ENCODE peak calls at places on chromosomes 5 and 9, in four cellular contexts. E, R, N and P are unnamed samples.

GRCh38 chr5:53543401-53543800 is 17.0 kb upstream of the NDUFS4 start:
- DNase-seq in E (peak; percentile 25), N (peak; percentile 69), R (no peak), P (no peak)

GRCh38 chr9:71819115-71819739 is 50.9 kb upstream of the CEMIP2 start:
- DNase-seq in R (no peak), E (peak; percentile 19), N (peak; percentile 50), P (no peak)

GRCh38 chr9:97990259-97990658 is 7.1 kb downstream of the ANP32B start:
- DNase-seq in E (peak; percentile 28), N (peak; percentile 67), R (no peak), P (no peak)

GRCh38 chr9:75953218-75953617 is 62.7 kb downstream of the PCSK5 start:
- DNase-seq in R (no peak), N (peak; percentile 65), E (no peak), P (no peak)

GRCh38 chr5:122493776-122494518 is 181.9 kb downstream of the SNCAIP start:
- DNase-seq in R (no peak), E (no peak), N (no peak), P (no peak)

GRCh38 chr5:167261309-167262100 is 1029.9 kb upstream of the WWC1 start:
- DNase-seq in R (no peak), E (peak; percentile 9), N (peak; percentile 7), P (peak; percentile 37)

GRCh38 chr5:36651775-36652685 is 45.6 kb downstream of the SLC1A3 start:
- DNase-seq in R (no peak), N (no peak), E (no peak), P (no peak)

GRCh38 chr5:138051441-138052296 is 18.8 kb upstream of the FAM13B start:
- DNase-seq in N (peak; percentile 91), R (no peak), E (no peak), P (no peak)

GRCh38 chr5:68252678-68253520 is 37.3 kb downstream of the PIK3R1 start:
- DNase-seq in R (no peak), N (peak; percentile 83), E (peak; percentile 19), P (peak; percentile 25)

GRCh38 chr9:110583237-110583636 is 3.7 kb upstream of the SVEP1 start:
- DNase-seq in N (peak; percentile 68), R (no peak), E (no peak), P (no peak)

GRCh38 chr5:10485142-10485795 is 43.6 kb downstream of the ROPN1L start:
- DNase-seq in N (peak; percentile 98), E (peak; percentile 93), R (no peak), P (no peak)

GRCh38 chr9:133202688-133203453 is 6.2 kb downstream of the OBP2B start:
- DNase-seq in R (peak; percentile 51), E (no peak), N (no peak), P (no peak)

GRCh38 chr5:136197462-136198142 is 4.6 kb upstream of the SMIM32 start:
- DNase-seq in E (no peak), R (no peak), N (no peak), P (no peak)

GRCh38 chr9:130423272-130423671 is 21.5 kb upstream of the ASS1 start:
- DNase-seq in R (peak; percentile 56), E (no peak), N (peak; percentile 19), P (no peak)

GRCh38 chr5:163789870-163790269 is 284.5 kb downstream of the MAT2B start:
- DNase-seq in R (no peak), E (no peak), N (no peak), P (no peak)

GRCh38 chr9:10855847-10856246 is 243.0 kb upstream of the PTPRD start:
- DNase-seq in R (no peak), E (no peak), N (peak; percentile 27), P (peak; percentile 5)

GRCh38 chr9:97873877-97874276 is 20.9 kb downstream of the FOXE1 start:
- DNase-seq in E (no peak), N (no peak), R (no peak), P (no peak)

GRCh38 chr5:5409151-5409810 is 13.2 kb upstream of the ICE1 start:
- DNase-seq in N (no peak), R (no peak), E (no peak), P (no peak)

GRCh38 chr5:139746691-139747582 is 48.7 kb upstream of the PSD2 start:
- DNase-seq in N (no peak), E (peak; percentile 47), R (peak; percentile 87), P (no peak)

GRCh38 chr5:42454216-42454995 is 31.2 kb downstream of the GHR start:
- DNase-seq in N (no peak), R (no peak), E (no peak), P (no peak)

GRCh38 chr5:140220032-140220697 is 45.2 kb downstream of the CYSTM1 start:
- DNase-seq in E (no peak), R (no peak), N (no peak), P (no peak)

GRCh38 chr5:173495225-173495904 is 121.1 kb downstream of the BOD1 start:
- DNase-seq in N (peak; percentile 69), E (no peak), R (no peak), P (no peak)

GRCh38 chr5:142819292-142819691 is 49.1 kb downstream of the ARHGAP26 start:
- DNase-seq in E (no peak), R (no peak), N (no peak), P (no peak)

GRCh38 chr5:142815469-142815868 is 45.3 kb downstream of the ARHGAP26 start:
- DNase-seq in R (no peak), N (no peak), E (no peak), P (no peak)

GRCh38 chr5:142816577-142816976 is 46.4 kb downstream of the ARHGAP26 start:
- DNase-seq in R (peak; percentile 87), E (no peak), N (peak; percentile 71), P (no peak)

GRCh38 chr5:142817961-142818431 is 47.8 kb downstream of the ARHGAP26 start:
- DNase-seq in R (no peak), E (no peak), N (peak; percentile 41), P (no peak)

DNA sequence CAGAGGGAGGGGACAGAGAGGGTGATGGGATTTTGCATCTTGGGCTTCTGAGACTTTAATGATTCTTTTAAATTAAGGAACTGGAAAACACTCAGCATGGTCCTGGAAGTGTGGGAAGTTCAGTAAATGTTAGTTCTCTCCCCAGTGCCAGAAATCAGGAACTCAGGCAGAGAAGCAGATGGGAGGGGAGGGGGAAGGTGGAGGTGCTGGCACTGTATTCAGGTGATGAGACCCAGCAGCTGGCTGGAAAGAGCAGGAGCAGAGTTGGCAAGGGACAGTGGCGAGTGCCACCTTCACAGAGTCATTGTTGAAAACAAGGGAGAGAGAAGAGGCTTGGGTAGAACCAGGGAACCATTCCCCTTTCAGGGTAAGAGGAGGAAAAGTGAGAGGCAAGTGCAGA is 46.9 kb downstream of the ARHGAP26 start:
- DNase-seq in E (no peak), R (no peak), N (no peak), P (no peak)
- H3K4me1 ChIP-seq in E (no peaks in the 10 kb centered on the region), R (peaks cover 2% of the 10 kb centered on the region), N (peaks cover 10% of the 10 kb centered on the region), P (peaks cover 4% of the 10 kb centered on the region)

DNA sequence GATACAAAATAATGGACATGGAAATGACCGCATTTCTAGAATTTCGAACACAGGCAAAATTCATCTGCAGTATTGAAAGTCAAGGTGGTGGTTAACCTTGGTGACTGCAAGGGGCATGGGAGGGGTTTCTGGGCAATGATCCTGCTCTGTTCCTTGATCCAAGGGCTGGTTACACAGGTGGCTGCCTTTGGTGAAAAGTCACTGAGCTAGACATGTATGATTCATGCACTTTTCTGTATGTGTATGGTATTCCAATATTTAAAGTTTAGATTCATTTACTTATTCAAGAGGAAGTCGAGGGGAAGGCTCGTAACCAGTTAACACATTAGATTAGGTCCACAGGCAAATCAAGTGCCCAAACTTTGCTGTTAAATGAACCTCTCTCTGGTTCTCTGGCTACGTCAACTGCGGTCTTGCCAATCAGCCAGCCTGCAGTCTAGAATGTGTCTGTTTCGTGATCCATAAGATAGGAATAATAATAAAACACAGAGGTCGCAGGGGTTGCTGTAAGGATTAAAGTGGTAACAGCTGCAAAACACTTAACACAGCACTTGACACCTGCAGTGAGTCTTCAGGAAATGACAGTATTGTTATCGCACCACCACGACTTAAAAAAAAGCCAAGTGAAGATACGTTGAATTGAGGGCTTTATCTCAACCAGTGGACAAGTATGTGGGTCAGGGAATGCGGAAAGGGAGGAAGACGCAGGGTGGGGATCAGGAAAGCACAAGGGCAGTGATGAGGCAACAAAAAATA is 92.5 kb downstream of the TLE1 start:
- DNase-seq in R (no peak), E (no peak), N (peak; percentile 66), P (no peak)
- H3K4me3 ChIP-seq in R (no peak overlapping the region), E (no peak overlapping the region), N (no peak overlapping the region), P (no peak overlapping the region)

GRCh38 chr5:16457451-16457850 is 8.1 kb downstream of the ZNF622 start:
- DNase-seq in R (no peak), E (no peak), N (no peak), P (no peak)

GRCh38 chr5:16454686-16455085 is 10.9 kb downstream of the ZNF622 start:
- DNase-seq in E (peak; percentile 44), N (no peak), R (no peak), P (no peak)

GRCh38 chr5:16455670-16456069 is 9.9 kb downstream of the ZNF622 start:
- DNase-seq in E (no peak), R (no peak), N (peak; percentile 6), P (no peak)

GRCh38 chr5:16457853-16458252 is 7.7 kb downstream of the ZNF622 start:
- DNase-seq in E (no peak), N (no peak), R (no peak), P (no peak)

GRCh38 chr5:16456103-16456832 is 9.3 kb downstream of the ZNF622 start:
- DNase-seq in N (peak; percentile 87), R (no peak), E (peak; percentile 48), P (peak; percentile 29)
- H3K36me3 ChIP-seq in N (peaks cover 46% of the 10 kb centered on the region), R (peaks cover 13% of the 10 kb centered on the region), E (peaks cover 95% of the 10 kb centered on the region), P (peaks cover 3% of the 10 kb centered on the region)

DNA sequence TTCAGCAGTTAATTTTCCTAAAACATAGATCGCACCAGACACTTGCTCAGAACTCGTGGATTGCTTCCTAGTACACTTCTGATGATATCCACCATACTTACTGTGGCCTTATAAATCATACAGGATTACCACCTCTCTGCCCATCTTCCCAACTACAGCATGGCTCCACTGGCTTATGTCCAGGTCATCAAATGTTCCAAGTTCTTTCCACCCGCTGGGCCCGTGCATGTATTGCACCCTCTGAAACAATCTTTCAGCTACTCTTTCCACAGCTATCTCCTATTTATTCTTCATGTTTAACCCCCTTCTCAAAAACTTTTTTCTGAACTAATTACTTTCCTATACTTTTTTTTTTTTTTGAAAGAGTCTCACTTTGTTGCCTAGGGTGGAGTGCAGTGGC is 18.5 kb downstream of the FBXW2 start:
- DNase-seq in E (peak; percentile 29), R (no peak), N (no peak), P (no peak)
- H3K4me1 ChIP-seq in E (peaks cover 20% of the 10 kb centered on the region), R (no peaks in the 10 kb centered on the region), N (peaks cover 3% of the 10 kb centered on the region), P (no peaks in the 10 kb centered on the region)

DNA sequence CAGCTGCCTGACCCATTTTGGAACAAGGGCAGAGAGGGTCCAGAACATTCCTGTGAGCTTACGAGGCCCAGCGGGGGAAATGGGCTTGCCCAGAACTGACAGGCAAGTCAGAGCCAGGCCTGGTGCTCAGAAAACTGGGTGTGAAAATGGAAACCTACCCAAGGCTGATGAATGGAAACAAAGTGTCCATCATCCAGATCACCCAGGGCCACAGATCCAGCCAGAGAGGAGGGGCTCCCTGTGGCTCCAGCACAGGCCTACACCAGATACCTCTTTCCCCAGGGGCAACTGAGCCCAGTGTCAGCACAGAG is 3.1 kb downstream of the CLTB start:
- DNase-seq in N (no peak), R (peak; percentile 84), E (no peak), P (no peak)
- H3K4me3 ChIP-seq in N (no peak overlapping the region), R (no peak overlapping the region), E (no peak overlapping the region), P (no peak overlapping the region)

GRCh38 chr9:94178927-94179326 is 80.2 kb upstream of the ZNF169 start:
- DNase-seq in E (no peak), R (no peak), N (no peak), P (no peak)
- H3K36me3 ChIP-seq in E (peaks cover 57% of the 10 kb centered on the region), R (peaks cover 2% of the 10 kb centered on the region), N (peaks cover 31% of the 10 kb centered on the region), P (peaks cover 3% of the 10 kb centered on the region)